ENCODE peak calls at places on chromosomes 16 and 17, in five cellular contexts. G is RCC 7860, S is mucosa of descending colon, Y is body of pancreas, N is NCI-H774. Q is an unnamed sample.

GRCh38 chr17:72477529-72477928 is 356.7 kb downstream of the SOX9 start:
- DNase-seq in G (no peak), S (peak), Y (peak), N (peak), Q (no peak)

GRCh38 chr16:84350611-84351400 is 17.5 kb upstream of the ATP2C2 start:
- DNase-seq in G (no peak), S (no peak), Y (no peak), N (no peak), Q (peak)

GRCh38 chr17:55005520-55005919 is 37.0 kb downstream of the STXBP4 start:
- DNase-seq in G (no peak), S (peak), Y (no peak), N (no peak), Q (no peak)

GRCh38 chr17:57622886-57623433 is 122.1 kb downstream of the CCDC182 start:
- DNase-seq in G (peak), S (no peak), Y (no peak), N (no peak), Q (no peak)

GRCh38 chr16:66578596-66579531 is at the start of gene CMTM2:
- DNase-seq in G (no peak), S (no peak), Y (no peak), N (no peak), Q (no peak)

GRCh38 chr16:12467418-12468210 is 336.1 kb downstream of the CPPED1 start:
- DNase-seq in G (no peak), S (no peak), Y (no peak), N (no peak), Q (no peak)

GRCh38 chr17:61984826-61985225 is 57.0 kb upstream of the INTS2 start:
- DNase-seq in G (no peak), S (no peak), Y (no peak), N (no peak), Q (no peak)

GRCh38 chr16:86550281-86550680 is 4.8 kb downstream of the MTHFSD start:
- DNase-seq in G (no peak), S (no peak), Y (no peak), N (no peak), Q (no peak)

GRCh38 chr17:28883967-28884702 is 13.4 kb downstream of the FLOT2 start:
- DNase-seq in G (no peak), S (no peak), Y (no peak), N (no peak), Q (no peak)

GRCh38 chr17:79574656-79575055 is 36.2 kb downstream of the RBFOX3 start:
- DNase-seq in G (no peak), S (no peak), Y (no peak), N (no peak), Q (no peak)